ENCODE peak calls at places on chromosome 22, in ten cellular contexts. One of them, this sample, is unnamed.

GRCh38 chr22:38176170-38176741 is 5.4 kb downstream of the PLA2G6 start:
- DNase-seq in GM23248: peak; percentile 30
- DNase-seq in fibroblast of pulmonary artery: peak; percentile 97
- DNase-seq in NCI-H2171: no peak
- DNase-seq in activated T-helper 1 cell treated with anti-CD3 and anti-CD28 coated beads, Interleukin-12 subunit alpha, Interleukin-12 subunit beta, Interleukin-2, Interleukin-4 antibody, amounts not matched to agents 30 ng/mL and 10 ng/mL and 1 ng/mL, durations not matched to agents 14 hours and 24 hours and 36 hours: no peak
- DNase-seq in amniotic stem cell: peak; percentile 75
- DNase-seq in nephron progenitor cell: no peak
- DNase-seq in cardiac fibroblast: peak; percentile 93
- DNase-seq in AG08396: peak; percentile 84
- DNase-seq in activated CD4-positive, alpha-beta T cell treated with anti-CD3 and anti-CD28 coated beads, Interleukin-2, amount 50 U/mL, for 48 hours: peak; percentile 33
- DNase-seq in this sample: no peak

GRCh38 chr22:24429411-24430365 is 2.3 kb downstream of the ADORA2A start:
- DNase-seq in amniotic stem cell: no peak
- DNase-seq in cardiac fibroblast: peak; percentile 20
- DNase-seq in fibroblast of pulmonary artery: no peak
- DNase-seq in GM23248: peak; percentile 33
- DNase-seq in nephron progenitor cell: peak; percentile 43
- DNase-seq in activated T-helper 1 cell treated with anti-CD3 and anti-CD28 coated beads, Interleukin-12 subunit alpha, Interleukin-12 subunit beta, Interleukin-2, Interleukin-4 antibody, amounts not matched to agents 30 ng/mL and 10 ng/mL and 1 ng/mL, durations not matched to agents 14 hours and 24 hours and 36 hours: peak; percentile 57
- DNase-seq in activated CD4-positive, alpha-beta T cell treated with anti-CD3 and anti-CD28 coated beads, Interleukin-2, amount 50 U/mL, for 48 hours: peak; percentile 85
- DNase-seq in NCI-H2171: peak; percentile 50
- DNase-seq in AG08396: no peak
- DNase-seq in this sample: peak; percentile 63

GRCh38 chr22:44025171-44026065 is 1.3 kb downstream of the PARVB start:
- DNase-seq in activated CD4-positive, alpha-beta T cell treated with anti-CD3 and anti-CD28 coated beads, Interleukin-2, amount 50 U/mL, for 48 hours: no peak
- DNase-seq in activated T-helper 1 cell treated with anti-CD3 and anti-CD28 coated beads, Interleukin-12 subunit alpha, Interleukin-12 subunit beta, Interleukin-2, Interleukin-4 antibody, amounts not matched to agents 30 ng/mL and 10 ng/mL and 1 ng/mL, durations not matched to agents 14 hours and 24 hours and 36 hours: no peak
- DNase-seq in fibroblast of pulmonary artery: no peak
- DNase-seq in AG08396: no peak
- DNase-seq in GM23248: peak; percentile 16
- DNase-seq in nephron progenitor cell: no peak
- DNase-seq in amniotic stem cell: no peak
- DNase-seq in NCI-H2171: no peak
- DNase-seq in cardiac fibroblast: no peak
- DNase-seq in this sample: no peak

GRCh38 chr22:41603873-41604332 is 14.3 kb upstream of the PMM1 start:
- DNase-seq in cardiac fibroblast: no peak
- DNase-seq in NCI-H2171: no peak
- DNase-seq in GM23248: no peak
- DNase-seq in fibroblast of pulmonary artery: no peak
- DNase-seq in amniotic stem cell: no peak
- DNase-seq in nephron progenitor cell: no peak
- DNase-seq in activated CD4-positive, alpha-beta T cell treated with anti-CD3 and anti-CD28 coated beads, Interleukin-2, amount 50 U/mL, for 48 hours: peak; percentile 71
- DNase-seq in AG08396: no peak
- DNase-seq in activated T-helper 1 cell treated with anti-CD3 and anti-CD28 coated beads, Interleukin-12 subunit alpha, Interleukin-12 subunit beta, Interleukin-2, Interleukin-4 antibody, amounts not matched to agents 30 ng/mL and 10 ng/mL and 1 ng/mL, durations not matched to agents 14 hours and 24 hours and 36 hours: peak; percentile 66
- DNase-seq in this sample: no peak

GRCh38 chr22:23365524-23365923 is 185.2 kb downstream of the BCR start:
- DNase-seq in NCI-H2171: no peak
- DNase-seq in activated CD4-positive, alpha-beta T cell treated with anti-CD3 and anti-CD28 coated beads, Interleukin-2, amount 50 U/mL, for 48 hours: no peak
- DNase-seq in GM23248: no peak
- DNase-seq in cardiac fibroblast: no peak
- DNase-seq in nephron progenitor cell: no peak
- DNase-seq in activated T-helper 1 cell treated with anti-CD3 and anti-CD28 coated beads, Interleukin-12 subunit alpha, Interleukin-12 subunit beta, Interleukin-2, Interleukin-4 antibody, amounts not matched to agents 30 ng/mL and 10 ng/mL and 1 ng/mL, durations not matched to agents 14 hours and 24 hours and 36 hours: no peak
- DNase-seq in AG08396: no peak
- DNase-seq in fibroblast of pulmonary artery: no peak
- DNase-seq in amniotic stem cell: no peak
- DNase-seq in this sample: no peak

GRCh38 chr22:36012332-36012731 is 16.3 kb downstream of the RBFOX2 start:
- DNase-seq in GM23248: no peak
- DNase-seq in activated T-helper 1 cell treated with anti-CD3 and anti-CD28 coated beads, Interleukin-12 subunit alpha, Interleukin-12 subunit beta, Interleukin-2, Interleukin-4 antibody, amounts not matched to agents 30 ng/mL and 10 ng/mL and 1 ng/mL, durations not matched to agents 14 hours and 24 hours and 36 hours: no peak
- DNase-seq in NCI-H2171: no peak
- DNase-seq in AG08396: no peak
- DNase-seq in cardiac fibroblast: no peak
- DNase-seq in amniotic stem cell: no peak
- DNase-seq in nephron progenitor cell: no peak
- DNase-seq in fibroblast of pulmonary artery: no peak
- DNase-seq in activated CD4-positive, alpha-beta T cell treated with anti-CD3 and anti-CD28 coated beads, Interleukin-2, amount 50 U/mL, for 48 hours: no peak
- DNase-seq in this sample: no peak

GRCh38 chr22:23226497-23226850 is 46.2 kb downstream of the BCR start:
- DNase-seq in activated CD4-positive, alpha-beta T cell treated with anti-CD3 and anti-CD28 coated beads, Interleukin-2, amount 50 U/mL, for 48 hours: no peak
- DNase-seq in NCI-H2171: no peak
- DNase-seq in activated T-helper 1 cell treated with anti-CD3 and anti-CD28 coated beads, Interleukin-12 subunit alpha, Interleukin-12 subunit beta, Interleukin-2, Interleukin-4 antibody, amounts not matched to agents 30 ng/mL and 10 ng/mL and 1 ng/mL, durations not matched to agents 14 hours and 24 hours and 36 hours: no peak
- DNase-seq in AG08396: no peak
- DNase-seq in nephron progenitor cell: no peak
- DNase-seq in cardiac fibroblast: no peak
- DNase-seq in GM23248: peak; percentile 35
- DNase-seq in amniotic stem cell: no peak
- DNase-seq in fibroblast of pulmonary artery: peak; percentile 43
- DNase-seq in this sample: no peak

GRCh38 chr22:28819253-28820096 is 19.1 kb upstream of the XBP1 start:
- DNase-seq in nephron progenitor cell: no peak
- DNase-seq in fibroblast of pulmonary artery: no peak
- DNase-seq in activated T-helper 1 cell treated with anti-CD3 and anti-CD28 coated beads, Interleukin-12 subunit alpha, Interleukin-12 subunit beta, Interleukin-2, Interleukin-4 antibody, amounts not matched to agents 30 ng/mL and 10 ng/mL and 1 ng/mL, durations not matched to agents 14 hours and 24 hours and 36 hours: no peak
- DNase-seq in activated CD4-positive, alpha-beta T cell treated with anti-CD3 and anti-CD28 coated beads, Interleukin-2, amount 50 U/mL, for 48 hours: no peak
- DNase-seq in AG08396: no peak
- DNase-seq in cardiac fibroblast: no peak
- DNase-seq in NCI-H2171: no peak
- DNase-seq in amniotic stem cell: no peak
- DNase-seq in GM23248: no peak
- DNase-seq in this sample: no peak

GRCh38 chr22:35629406-35630234 is 12.5 kb upstream of the MB start:
- DNase-seq in activated CD4-positive, alpha-beta T cell treated with anti-CD3 and anti-CD28 coated beads, Interleukin-2, amount 50 U/mL, for 48 hours: peak; percentile 67
- DNase-seq in cardiac fibroblast: peak; percentile 98
- DNase-seq in nephron progenitor cell: no peak
- DNase-seq in amniotic stem cell: peak; percentile 95
- DNase-seq in GM23248: peak; percentile 98
- DNase-seq in fibroblast of pulmonary artery: peak; percentile 97
- DNase-seq in NCI-H2171: no peak
- DNase-seq in activated T-helper 1 cell treated with anti-CD3 and anti-CD28 coated beads, Interleukin-12 subunit alpha, Interleukin-12 subunit beta, Interleukin-2, Interleukin-4 antibody, amounts not matched to agents 30 ng/mL and 10 ng/mL and 1 ng/mL, durations not matched to agents 14 hours and 24 hours and 36 hours: peak; percentile 53
- DNase-seq in AG08396: peak; percentile 92
- DNase-seq in this sample: no peak

GRCh38 chr22:45164217-45165123 is 745 bp downstream of the NUP50 start:
- DNase-seq in activated T-helper 1 cell treated with anti-CD3 and anti-CD28 coated beads, Interleukin-12 subunit alpha, Interleukin-12 subunit beta, Interleukin-2, Interleukin-4 antibody, amounts not matched to agents 30 ng/mL and 10 ng/mL and 1 ng/mL, durations not matched to agents 14 hours and 24 hours and 36 hours: peak; percentile 12
- DNase-seq in fibroblast of pulmonary artery: peak; percentile 18
- DNase-seq in cardiac fibroblast: peak; percentile 32
- DNase-seq in NCI-H2171: no peak
- DNase-seq in amniotic stem cell: no peak
- DNase-seq in AG08396: peak; percentile 52
- DNase-seq in nephron progenitor cell: peak; percentile 72
- DNase-seq in activated CD4-positive, alpha-beta T cell treated with anti-CD3 and anti-CD28 coated beads, Interleukin-2, amount 50 U/mL, for 48 hours: peak; percentile 38
- DNase-seq in GM23248: peak; percentile 52
- DNase-seq in this sample: peak; percentile 48

GRCh38 chr22:39253427-39254070 is 8.8 kb upstream of the PDGFB start:
- DNase-seq in activated T-helper 1 cell treated with anti-CD3 and anti-CD28 coated beads, Interleukin-12 subunit alpha, Interleukin-12 subunit beta, Interleukin-2, Interleukin-4 antibody, amounts not matched to agents 30 ng/mL and 10 ng/mL and 1 ng/mL, durations not matched to agents 14 hours and 24 hours and 36 hours: peak; percentile 41
- DNase-seq in GM23248: peak; percentile 95
- DNase-seq in NCI-H2171: peak; percentile 57
- DNase-seq in activated CD4-positive, alpha-beta T cell treated with anti-CD3 and anti-CD28 coated beads, Interleukin-2, amount 50 U/mL, for 48 hours: peak; percentile 56
- DNase-seq in AG08396: peak; percentile 89
- DNase-seq in cardiac fibroblast: peak; percentile 75
- DNase-seq in nephron progenitor cell: no peak
- DNase-seq in fibroblast of pulmonary artery: peak; percentile 72
- DNase-seq in amniotic stem cell: peak; percentile 61
- DNase-seq in this sample: peak; percentile 42

GRCh38 chr22:42637555-42637954 is 2.8 kb downstream of the ATP5MGL start:
- DNase-seq in nephron progenitor cell: no peak
- DNase-seq in AG08396: no peak
- DNase-seq in NCI-H2171: no peak
- DNase-seq in amniotic stem cell: no peak
- DNase-seq in fibroblast of pulmonary artery: no peak
- DNase-seq in cardiac fibroblast: no peak
- DNase-seq in activated CD4-positive, alpha-beta T cell treated with anti-CD3 and anti-CD28 coated beads, Interleukin-2, amount 50 U/mL, for 48 hours: no peak
- DNase-seq in GM23248: no peak
- DNase-seq in activated T-helper 1 cell treated with anti-CD3 and anti-CD28 coated beads, Interleukin-12 subunit alpha, Interleukin-12 subunit beta, Interleukin-2, Interleukin-4 antibody, amounts not matched to agents 30 ng/mL and 10 ng/mL and 1 ng/mL, durations not matched to agents 14 hours and 24 hours and 36 hours: no peak
- DNase-seq in this sample: no peak

GRCh38 chr22:45091254-45091854 is 72.4 kb upstream of the NUP50 start:
- DNase-seq in activated CD4-positive, alpha-beta T cell treated with anti-CD3 and anti-CD28 coated beads, Interleukin-2, amount 50 U/mL, for 48 hours: no peak
- DNase-seq in amniotic stem cell: no peak
- DNase-seq in cardiac fibroblast: no peak
- DNase-seq in AG08396: no peak
- DNase-seq in GM23248: no peak
- DNase-seq in NCI-H2171: no peak
- DNase-seq in nephron progenitor cell: no peak
- DNase-seq in activated T-helper 1 cell treated with anti-CD3 and anti-CD28 coated beads, Interleukin-12 subunit alpha, Interleukin-12 subunit beta, Interleukin-2, Interleukin-4 antibody, amounts not matched to agents 30 ng/mL and 10 ng/mL and 1 ng/mL, durations not matched to agents 14 hours and 24 hours and 36 hours: no peak
- DNase-seq in fibroblast of pulmonary artery: no peak
- DNase-seq in this sample: no peak

GRCh38 chr22:46767249-46767985 is 5.0 kb downstream of the TBC1D22A start:
- DNase-seq in activated CD4-positive, alpha-beta T cell treated with anti-CD3 and anti-CD28 coated beads, Interleukin-2, amount 50 U/mL, for 48 hours: no peak
- DNase-seq in fibroblast of pulmonary artery: no peak
- DNase-seq in AG08396: no peak
- DNase-seq in NCI-H2171: no peak
- DNase-seq in cardiac fibroblast: no peak
- DNase-seq in amniotic stem cell: no peak
- DNase-seq in nephron progenitor cell: no peak
- DNase-seq in GM23248: no peak
- DNase-seq in activated T-helper 1 cell treated with anti-CD3 and anti-CD28 coated beads, Interleukin-12 subunit alpha, Interleukin-12 subunit beta, Interleukin-2, Interleukin-4 antibody, amounts not matched to agents 30 ng/mL and 10 ng/mL and 1 ng/mL, durations not matched to agents 14 hours and 24 hours and 36 hours: no peak
- DNase-seq in this sample: no peak

GRCh38 chr22:47069270-47069669 is 306.8 kb downstream of the TBC1D22A start:
- DNase-seq in fibroblast of pulmonary artery: no peak
- DNase-seq in activated CD4-positive, alpha-beta T cell treated with anti-CD3 and anti-CD28 coated beads, Interleukin-2, amount 50 U/mL, for 48 hours: no peak
- DNase-seq in AG08396: no peak
- DNase-seq in nephron progenitor cell: no peak
- DNase-seq in NCI-H2171: no peak
- DNase-seq in amniotic stem cell: no peak
- DNase-seq in GM23248: no peak
- DNase-seq in cardiac fibroblast: no peak
- DNase-seq in activated T-helper 1 cell treated with anti-CD3 and anti-CD28 coated beads, Interleukin-12 subunit alpha, Interleukin-12 subunit beta, Interleukin-2, Interleukin-4 antibody, amounts not matched to agents 30 ng/mL and 10 ng/mL and 1 ng/mL, durations not matched to agents 14 hours and 24 hours and 36 hours: no peak
- DNase-seq in this sample: no peak

GRCh38 chr22:44389181-44389580 is 76.4 kb upstream of the SHISAL1 start:
- DNase-seq in fibroblast of pulmonary artery: no peak
- DNase-seq in activated T-helper 1 cell treated with anti-CD3 and anti-CD28 coated beads, Interleukin-12 subunit alpha, Interleukin-12 subunit beta, Interleukin-2, Interleukin-4 antibody, amounts not matched to agents 30 ng/mL and 10 ng/mL and 1 ng/mL, durations not matched to agents 14 hours and 24 hours and 36 hours: no peak
- DNase-seq in nephron progenitor cell: no peak
- DNase-seq in amniotic stem cell: no peak
- DNase-seq in NCI-H2171: no peak
- DNase-seq in cardiac fibroblast: no peak
- DNase-seq in activated CD4-positive, alpha-beta T cell treated with anti-CD3 and anti-CD28 coated beads, Interleukin-2, amount 50 U/mL, for 48 hours: no peak
- DNase-seq in GM23248: no peak
- DNase-seq in AG08396: no peak
- DNase-seq in this sample: peak; percentile 5

GRCh38 chr22:37203354-37204044 is 8.8 kb downstream of the SSTR3 start:
- DNase-seq in activated T-helper 1 cell treated with anti-CD3 and anti-CD28 coated beads, Interleukin-12 subunit alpha, Interleukin-12 subunit beta, Interleukin-2, Interleukin-4 antibody, amounts not matched to agents 30 ng/mL and 10 ng/mL and 1 ng/mL, durations not matched to agents 14 hours and 24 hours and 36 hours: no peak
- DNase-seq in cardiac fibroblast: no peak
- DNase-seq in fibroblast of pulmonary artery: no peak
- DNase-seq in amniotic stem cell: no peak
- DNase-seq in activated CD4-positive, alpha-beta T cell treated with anti-CD3 and anti-CD28 coated beads, Interleukin-2, amount 50 U/mL, for 48 hours: no peak
- DNase-seq in GM23248: no peak
- DNase-seq in AG08396: no peak
- DNase-seq in NCI-H2171: no peak
- DNase-seq in nephron progenitor cell: no peak
- DNase-seq in this sample: peak; percentile 6

GRCh38 chr22:30246962-30247376 is 410 bp upstream of the LIF start:
- DNase-seq in cardiac fibroblast: no peak
- DNase-seq in NCI-H2171: no peak
- DNase-seq in activated CD4-positive, alpha-beta T cell treated with anti-CD3 and anti-CD28 coated beads, Interleukin-2, amount 50 U/mL, for 48 hours: peak; percentile 43
- DNase-seq in AG08396: no peak
- DNase-seq in fibroblast of pulmonary artery: no peak
- DNase-seq in nephron progenitor cell: no peak
- DNase-seq in activated T-helper 1 cell treated with anti-CD3 and anti-CD28 coated beads, Interleukin-12 subunit alpha, Interleukin-12 subunit beta, Interleukin-2, Interleukin-4 antibody, amounts not matched to agents 30 ng/mL and 10 ng/mL and 1 ng/mL, durations not matched to agents 14 hours and 24 hours and 36 hours: no peak
- DNase-seq in amniotic stem cell: no peak
- DNase-seq in GM23248: no peak
- DNase-seq in this sample: no peak

GRCh38 chr22:25351631-25352293 is 132.3 kb downstream of the CRYBB2 start:
- DNase-seq in nephron progenitor cell: no peak
- DNase-seq in activated CD4-positive, alpha-beta T cell treated with anti-CD3 and anti-CD28 coated beads, Interleukin-2, amount 50 U/mL, for 48 hours: no peak
- DNase-seq in AG08396: no peak
- DNase-seq in cardiac fibroblast: no peak
- DNase-seq in GM23248: no peak
- DNase-seq in activated T-helper 1 cell treated with anti-CD3 and anti-CD28 coated beads, Interleukin-12 subunit alpha, Interleukin-12 subunit beta, Interleukin-2, Interleukin-4 antibody, amounts not matched to agents 30 ng/mL and 10 ng/mL and 1 ng/mL, durations not matched to agents 14 hours and 24 hours and 36 hours: no peak
- DNase-seq in fibroblast of pulmonary artery: no peak
- DNase-seq in amniotic stem cell: no peak
- DNase-seq in NCI-H2171: no peak
- DNase-seq in this sample: no peak

GRCh38 chr22:50527921-50528681 is 1.7 kb downstream of the TYMP start:
- DNase-seq in GM23248: no peak
- DNase-seq in amniotic stem cell: no peak
- DNase-seq in AG08396: no peak
- DNase-seq in nephron progenitor cell: no peak
- DNase-seq in fibroblast of pulmonary artery: no peak
- DNase-seq in NCI-H2171: no peak
- DNase-seq in cardiac fibroblast: no peak
- DNase-seq in activated CD4-positive, alpha-beta T cell treated with anti-CD3 and anti-CD28 coated beads, Interleukin-2, amount 50 U/mL, for 48 hours: no peak
- DNase-seq in activated T-helper 1 cell treated with anti-CD3 and anti-CD28 coated beads, Interleukin-12 subunit alpha, Interleukin-12 subunit beta, Interleukin-2, Interleukin-4 antibody, amounts not matched to agents 30 ng/mL and 10 ng/mL and 1 ng/mL, durations not matched to agents 14 hours and 24 hours and 36 hours: no peak
- DNase-seq in this sample: no peak

GRCh38 chr22:25452116-25452700 is 112.3 kb upstream of the GRK3 start:
- DNase-seq in amniotic stem cell: no peak
- DNase-seq in NCI-H2171: no peak
- DNase-seq in GM23248: peak; percentile 56
- DNase-seq in nephron progenitor cell: no peak
- DNase-seq in activated T-helper 1 cell treated with anti-CD3 and anti-CD28 coated beads, Interleukin-12 subunit alpha, Interleukin-12 subunit beta, Interleukin-2, Interleukin-4 antibody, amounts not matched to agents 30 ng/mL and 10 ng/mL and 1 ng/mL, durations not matched to agents 14 hours and 24 hours and 36 hours: no peak
- DNase-seq in fibroblast of pulmonary artery: peak; percentile 20
- DNase-seq in cardiac fibroblast: peak; percentile 51
- DNase-seq in AG08396: no peak
- DNase-seq in activated CD4-positive, alpha-beta T cell treated with anti-CD3 and anti-CD28 coated beads, Interleukin-2, amount 50 U/mL, for 48 hours: no peak
- DNase-seq in this sample: no peak

GRCh38 chr22:43327039-43327438 is 16.1 kb downstream of the SCUBE1 start:
- DNase-seq in activated T-helper 1 cell treated with anti-CD3 and anti-CD28 coated beads, Interleukin-12 subunit alpha, Interleukin-12 subunit beta, Interleukin-2, Interleukin-4 antibody, amounts not matched to agents 30 ng/mL and 10 ng/mL and 1 ng/mL, durations not matched to agents 14 hours and 24 hours and 36 hours: no peak
- DNase-seq in cardiac fibroblast: no peak
- DNase-seq in AG08396: no peak
- DNase-seq in GM23248: no peak
- DNase-seq in amniotic stem cell: no peak
- DNase-seq in NCI-H2171: no peak
- DNase-seq in nephron progenitor cell: no peak
- DNase-seq in fibroblast of pulmonary artery: no peak
- DNase-seq in activated CD4-positive, alpha-beta T cell treated with anti-CD3 and anti-CD28 coated beads, Interleukin-2, amount 50 U/mL, for 48 hours: no peak
- DNase-seq in this sample: no peak

GRCh38 chr22:41429232-41429945 is 17.2 kb downstream of the TOB2 start:
- DNase-seq in fibroblast of pulmonary artery: no peak
- DNase-seq in activated CD4-positive, alpha-beta T cell treated with anti-CD3 and anti-CD28 coated beads, Interleukin-2, amount 50 U/mL, for 48 hours: no peak
- DNase-seq in NCI-H2171: no peak
- DNase-seq in amniotic stem cell: no peak
- DNase-seq in cardiac fibroblast: no peak
- DNase-seq in nephron progenitor cell: no peak
- DNase-seq in activated T-helper 1 cell treated with anti-CD3 and anti-CD28 coated beads, Interleukin-12 subunit alpha, Interleukin-12 subunit beta, Interleukin-2, Interleukin-4 antibody, amounts not matched to agents 30 ng/mL and 10 ng/mL and 1 ng/mL, durations not matched to agents 14 hours and 24 hours and 36 hours: no peak
- DNase-seq in AG08396: peak; percentile 5
- DNase-seq in GM23248: peak; percentile 27
- DNase-seq in this sample: no peak

GRCh38 chr22:27487600-27488450 is 313.7 kb downstream of the MN1 start:
- DNase-seq in cardiac fibroblast: no peak
- DNase-seq in activated T-helper 1 cell treated with anti-CD3 and anti-CD28 coated beads, Interleukin-12 subunit alpha, Interleukin-12 subunit beta, Interleukin-2, Interleukin-4 antibody, amounts not matched to agents 30 ng/mL and 10 ng/mL and 1 ng/mL, durations not matched to agents 14 hours and 24 hours and 36 hours: no peak
- DNase-seq in nephron progenitor cell: no peak
- DNase-seq in NCI-H2171: no peak
- DNase-seq in amniotic stem cell: peak; percentile 41
- DNase-seq in activated CD4-positive, alpha-beta T cell treated with anti-CD3 and anti-CD28 coated beads, Interleukin-2, amount 50 U/mL, for 48 hours: no peak
- DNase-seq in GM23248: peak; percentile 61
- DNase-seq in fibroblast of pulmonary artery: no peak
- DNase-seq in AG08396: peak; percentile 48
- DNase-seq in this sample: no peak

GRCh38 chr22:43867839-43868652 is 5.7 kb upstream of the SULT4A1 start:
- DNase-seq in nephron progenitor cell: peak; percentile 94
- DNase-seq in cardiac fibroblast: peak; percentile 57
- DNase-seq in NCI-H2171: no peak
- DNase-seq in activated T-helper 1 cell treated with anti-CD3 and anti-CD28 coated beads, Interleukin-12 subunit alpha, Interleukin-12 subunit beta, Interleukin-2, Interleukin-4 antibody, amounts not matched to agents 30 ng/mL and 10 ng/mL and 1 ng/mL, durations not matched to agents 14 hours and 24 hours and 36 hours: peak; percentile 9
- DNase-seq in GM23248: peak; percentile 71
- DNase-seq in AG08396: peak; percentile 77
- DNase-seq in fibroblast of pulmonary artery: peak; percentile 70
- DNase-seq in amniotic stem cell: peak; percentile 12
- DNase-seq in activated CD4-positive, alpha-beta T cell treated with anti-CD3 and anti-CD28 coated beads, Interleukin-2, amount 50 U/mL, for 48 hours: peak; percentile 23
- DNase-seq in this sample: no peak

GRCh38 chr22:39433476-39434242 is 23.2 kb upstream of the MGAT3 start:
- DNase-seq in amniotic stem cell: no peak
- DNase-seq in AG08396: no peak
- DNase-seq in GM23248: no peak
- DNase-seq in activated T-helper 1 cell treated with anti-CD3 and anti-CD28 coated beads, Interleukin-12 subunit alpha, Interleukin-12 subunit beta, Interleukin-2, Interleukin-4 antibody, amounts not matched to agents 30 ng/mL and 10 ng/mL and 1 ng/mL, durations not matched to agents 14 hours and 24 hours and 36 hours: no peak
- DNase-seq in activated CD4-positive, alpha-beta T cell treated with anti-CD3 and anti-CD28 coated beads, Interleukin-2, amount 50 U/mL, for 48 hours: no peak
- DNase-seq in cardiac fibroblast: no peak
- DNase-seq in NCI-H2171: no peak
- DNase-seq in fibroblast of pulmonary artery: no peak
- DNase-seq in nephron progenitor cell: no peak
- DNase-seq in this sample: no peak

GRCh38 chr22:35854334-35854733 is 136.7 kb downstream of the APOL5 start:
- DNase-seq in cardiac fibroblast: no peak
- DNase-seq in NCI-H2171: no peak
- DNase-seq in activated T-helper 1 cell treated with anti-CD3 and anti-CD28 coated beads, Interleukin-12 subunit alpha, Interleukin-12 subunit beta, Interleukin-2, Interleukin-4 antibody, amounts not matched to agents 30 ng/mL and 10 ng/mL and 1 ng/mL, durations not matched to agents 14 hours and 24 hours and 36 hours: no peak
- DNase-seq in activated CD4-positive, alpha-beta T cell treated with anti-CD3 and anti-CD28 coated beads, Interleukin-2, amount 50 U/mL, for 48 hours: no peak
- DNase-seq in GM23248: no peak
- DNase-seq in nephron progenitor cell: no peak
- DNase-seq in AG08396: no peak
- DNase-seq in amniotic stem cell: no peak
- DNase-seq in fibroblast of pulmonary artery: no peak
- DNase-seq in this sample: no peak

GRCh38 chr22:30335236-30335635 is 8.5 kb upstream of the TBC1D10A start:
- DNase-seq in amniotic stem cell: no peak
- DNase-seq in cardiac fibroblast: no peak
- DNase-seq in activated T-helper 1 cell treated with anti-CD3 and anti-CD28 coated beads, Interleukin-12 subunit alpha, Interleukin-12 subunit beta, Interleukin-2, Interleukin-4 antibody, amounts not matched to agents 30 ng/mL and 10 ng/mL and 1 ng/mL, durations not matched to agents 14 hours and 24 hours and 36 hours: no peak
- DNase-seq in AG08396: no peak
- DNase-seq in fibroblast of pulmonary artery: no peak
- DNase-seq in activated CD4-positive, alpha-beta T cell treated with anti-CD3 and anti-CD28 coated beads, Interleukin-2, amount 50 U/mL, for 48 hours: no peak
- DNase-seq in GM23248: peak; percentile 12
- DNase-seq in NCI-H2171: no peak
- DNase-seq in nephron progenitor cell: no peak
- DNase-seq in this sample: no peak

This sample was measured in activated naive CD4-positive, alpha-beta T cell treated with anti-CD3 and anti-CD28 coated beads, Interleukin-2, amount 50 U/mL, for 16 hours.